ENCODE peak calls at places on chromosomes 4 and X, in eight cellular contexts. J, O, B, Z, K, H, T and X are unnamed samples.

GRCh38 chr4:182671749-182672148 is 245.4 kb downstream of the DCTD start:
- DNase-seq in J (no peak), O (no peak), B (no peak), Z (no peak), K (no peak), H (no peak), T (no peak), X (no peak)

GRCh38 chr4:153476829-153477574 is 10.8 kb downstream of the TMEM131L start:
- DNase-seq in J (no peak), O (no peak), B (no peak), Z (no peak), K (no peak), H (no peak), T (no peak), X (no peak)

GRCh38 chrX:133448512-133449076 is 33.3 kb upstream of the GPC4 start:
- DNase-seq in J (no peak), O (no peak), B (no peak), Z (no peak), K (no peak), H (no peak), T (peak; percentile 11), X (no peak)

GRCh38 chr4:40309250-40309774 is 25.8 kb upstream of the CHRNA9 start:
- DNase-seq in J (peak; percentile 92), O (no peak), B (peak; percentile 91), Z (no peak), K (no peak), H (peak; percentile 62), T (peak; percentile 84), X (peak; percentile 67)

GRCh38 chr4:108900018-108900417 is 137.2 kb upstream of the ETNPPL start:
- DNase-seq in J (no peak), O (no peak), B (no peak), Z (no peak), K (no peak), H (no peak), T (no peak), X (no peak)

GRCh38 chr4:2416564-2417195 is 1.8 kb downstream of the ZFYVE28 start:
- DNase-seq in J (peak; percentile 53), O (no peak), B (no peak), Z (no peak), K (no peak), H (no peak), T (peak; percentile 56), X (no peak)

GRCh38 chrX:31800219-31800618 is 728.4 kb upstream of the FTHL17 start:
- DNase-seq in J (no peak), O (no peak), B (no peak), Z (no peak), K (no peak), H (no peak), T (no peak), X (no peak)

GRCh38 chr4:187357861-187358260 is 634.2 kb upstream of the FAT1 start:
- DNase-seq in J (no peak), O (no peak), B (no peak), Z (no peak), K (peak; percentile 3), H (no peak), T (no peak), X (no peak)

GRCh38 chrX:30735839-30736238 is 82.6 kb downstream of the GK start:
- DNase-seq in J (peak; percentile 52), O (peak; percentile 53), B (no peak), Z (no peak), K (peak; percentile 14), H (peak; percentile 45), T (peak; percentile 51), X (peak; percentile 21)

GRCh38 chrX:103464071-103464773 is 55.1 kb downstream of the RAB40A start:
- DNase-seq in J (no peak), O (no peak), B (no peak), Z (no peak), K (peak; percentile 49), H (peak; percentile 21), T (peak; percentile 60), X (no peak)

GRCh38 chr4:123838426-123838825 is 441.8 kb downstream of the SPRY1 start:
- DNase-seq in J (no peak), O (no peak), B (no peak), Z (no peak), K (no peak), H (no peak), T (no peak), X (no peak)

GRCh38 chr4:54542119-54542438 is 115.7 kb upstream of the KIT start:
- DNase-seq in J (no peak), O (no peak), B (no peak), Z (no peak), K (no peak), H (no peak), T (peak; percentile 18), X (no peak)

GRCh38 chrX:85611926-85612325 is 232.5 kb upstream of the POF1B start:
- DNase-seq in J (no peak), O (no peak), B (no peak), Z (no peak), K (no peak), H (peak; percentile 1), T (peak; percentile 11), X (no peak)

GRCh38 chr4:4860381-4860802 is 927 bp downstream of the MSX1 start:
- DNase-seq in J (no peak), O (no peak), B (no peak), Z (no peak), K (no peak), H (no peak), T (peak; percentile 58), X (no peak)

GRCh38 chrX:10016516-10017132 is 49.5 kb downstream of the CLDN34 start:
- DNase-seq in J (no peak), O (no peak), B (no peak), Z (no peak), K (no peak), H (no peak), T (no peak), X (no peak)

GRCh38 chr4:4477796-4478195 is 64.1 kb downstream of the STX18 start:
- DNase-seq in J (no peak), O (no peak), B (no peak), Z (no peak), K (no peak), H (no peak), T (no peak), X (no peak)

GRCh38 chr4:38237139-38237538 is 276.9 kb downstream of the PTTG2 start:
- DNase-seq in J (no peak), O (no peak), B (no peak), Z (no peak), K (no peak), H (no peak), T (peak; percentile 75), X (no peak)

GRCh38 chrX:50779694-50780093 is 34.3 kb downstream of the SHROOM4 start:
- DNase-seq in J (no peak), O (no peak), B (no peak), Z (no peak), K (no peak), H (no peak), T (peak; percentile 10), X (no peak)

GRCh38 chr4:157389751-157390150 is 169.2 kb downstream of the GRIA2 start:
- DNase-seq in J (no peak), O (no peak), B (no peak), Z (no peak), K (no peak), H (no peak), T (no peak), X (no peak)

GRCh38 chr4:40325406-40326019 is 9.6 kb upstream of the CHRNA9 start:
- DNase-seq in J (no peak), O (peak; percentile 26), B (no peak), Z (no peak), K (peak; percentile 56), H (peak; percentile 81), T (peak; percentile 77), X (no peak)

GRCh38 chrX:13099121-13099520 is 54.7 kb upstream of the FAM9C start:
- DNase-seq in J (no peak), O (no peak), B (no peak), Z (no peak), K (no peak), H (no peak), T (no peak), X (no peak)

GRCh38 chrX:105375816-105376215 is 155.3 kb upstream of the TEX13A start:
- DNase-seq in J (no peak), O (no peak), B (no peak), Z (no peak), K (no peak), H (no peak), T (no peak), X (no peak)

GRCh38 chrX:119410027-119410819 is 11.1 kb downstream of the SLC25A43 start:
- DNase-seq in J (peak; percentile 75), O (no peak), B (peak; percentile 72), Z (no peak), K (no peak), H (no peak), T (peak; percentile 81), X (no peak)

GRCh38 chr4:183029365-183029764 is 69.7 kb upstream of the WWC2 start:
- DNase-seq in J (no peak), O (no peak), B (no peak), Z (no peak), K (no peak), H (no peak), T (no peak), X (no peak)

GRCh38 chr4:2077537-2078460 is 18.7 kb downstream of the NAT8L start:
- DNase-seq in J (no peak), O (no peak), B (peak; percentile 32), Z (no peak), K (no peak), H (no peak), T (no peak), X (no peak)